ENCODE peak calls at places on chromosomes 3 and 15, in eight cellular contexts. Q, Z, E, K, F, L, T and R are unnamed samples.

GRCh38 chr15:74807302-74807701 is 5.3 kb upstream of the LMAN1L start:
- DNase-seq in K (no peak), T (no peak), Z (no peak), F (no peak), E (no peak), Q (no peak), L (no peak), R (no peak)

GRCh38 chr3:9226326-9226725 is 23.1 kb downstream of the SRGAP3 start:
- DNase-seq in K (no peak), T (no peak), F (no peak), E (no peak), L (no peak), Q (no peak), Z (no peak), R (no peak)

GRCh38 chr15:33561967-33562366 is 251.2 kb downstream of the RYR3 start:
- DNase-seq in K (no peak), Q (no peak), L (no peak), F (no peak), E (no peak), T (no peak), Z (no peak), R (no peak)

GRCh38 chr3:100662113-100662823 is 47.0 kb upstream of the TFG start:
- DNase-seq in T (no peak), K (no peak), Q (no peak), Z (no peak), L (no peak), F (no peak), E (no peak), R (no peak)

GRCh38 chr3:125123906-125124305 is 68.1 kb upstream of the HEG1 start:
- DNase-seq in T (no peak), Q (no peak), L (no peak), E (no peak), F (no peak), Z (no peak), K (no peak), R (no peak)

GRCh38 chr3:64691051-64691450 is 3.3 kb upstream of the ADAMTS9 start:
- DNase-seq in L (no peak), F (no peak), K (no peak), Q (no peak), T (no peak), E (no peak), Z (no peak), R (no peak)

GRCh38 chr3:5757213-5757804 is 569.8 kb downstream of the EDEM1 start:
- DNase-seq in L (peak), Q (no peak), Z (no peak), K (no peak), F (no peak), T (no peak), E (no peak), R (no peak)

GRCh38 chr15:46872591-46872990 is 844.7 kb upstream of the SEMA6D start:
- DNase-seq in T (no peak), F (no peak), Z (no peak), L (no peak), K (no peak), Q (no peak), E (no peak), R (no peak)

GRCh38 chr3:134642445-134643149 is 8.2 kb downstream of the KY start:
- DNase-seq in L (no peak), K (no peak), Q (no peak), Z (no peak), F (no peak), T (peak), E (no peak), R (no peak)

GRCh38 chr3:71285086-71285485 is 298.4 kb downstream of the FOXP1 start:
- DNase-seq in Q (no peak), Z (no peak), K (no peak), E (no peak), F (no peak), L (no peak), T (no peak), R (no peak)

GRCh38 chr3:71282976-71283375 is 300.6 kb downstream of the FOXP1 start:
- DNase-seq in T (no peak), L (no peak), K (no peak), Z (no peak), Q (no peak), E (no peak), F (no peak), R (no peak)

GRCh38 chr3:71276531-71276930 is 307.0 kb downstream of the FOXP1 start:
- DNase-seq in E (no peak), Q (no peak), K (no peak), F (no peak), T (no peak), Z (no peak), L (no peak), R (no peak)

GRCh38 chr3:71281173-71281738 is 302.3 kb downstream of the FOXP1 start:
- DNase-seq in Z (no peak), K (no peak), T (no peak), L (no peak), E (no peak), F (no peak), Q (no peak), R (no peak)
- TF ChIP-seq POLR2AphosphoS5 in Z (no peak), K (no peak), T (no peak), L (no peak), E (no peak), F (no peak), Q (no peak), R (no peak)

GRCh38 chr15:101611580-101612299 is 40.4 kb downstream of the TM2D3 start:
- DNase-seq in Q (no peak), T (no peak), Z (no peak), E (no peak), L (no peak), F (no peak), K (no peak), R (no peak)

GRCh38 chr15:101614761-101615160 is 37.4 kb downstream of the TM2D3 start:
- DNase-seq in K (no peak), T (no peak), L (no peak), F (no peak), E (no peak), Z (no peak), Q (no peak), R (no peak)

GRCh38 chr15:101612676-101613075 is 39.5 kb downstream of the TM2D3 start:
- DNase-seq in Z (no peak), T (no peak), E (no peak), Q (no peak), L (no peak), F (no peak), K (no peak), R (no peak)

GRCh38 chr15:101614001-101614585 is 38.1 kb downstream of the TM2D3 start:
- DNase-seq in F (no peak), L (no peak), E (no peak), Q (no peak), K (no peak), T (no peak), Z (no peak), R (no peak)

GRCh38 chr15:101613130-101614000 is 38.8 kb downstream of the TM2D3 start:
- DNase-seq in K (no peak), Z (peak), T (peak), F (peak), L (no peak), E (no peak), Q (peak), R (no peak)
- TF ChIP-seq POLR2A in K (no peak), Z (no peak), T (no peak), F (no peak), L (no peak), E (no peak), Q (no peak), R (no peak)

DNA sequence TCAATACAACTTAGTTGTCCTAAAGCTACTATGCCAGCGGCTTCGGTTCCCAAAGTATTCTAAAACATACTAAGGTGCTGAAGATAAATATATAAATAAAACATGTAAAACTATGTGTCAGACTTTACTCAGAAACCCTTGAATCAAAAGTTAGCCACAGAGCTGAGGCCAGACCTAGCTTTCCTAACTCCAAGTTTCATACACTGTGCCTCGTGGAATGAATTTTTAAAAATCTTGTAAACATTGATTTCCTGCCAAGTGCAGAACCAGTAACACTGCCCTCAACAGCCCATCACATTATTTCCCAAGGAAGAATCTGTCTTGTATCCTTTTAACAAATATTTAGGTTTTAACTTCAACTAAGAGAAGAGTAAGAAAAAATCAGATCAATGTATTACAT is 36.4 kb downstream of the TAMM41 start:
- DNase-seq in F (no peak), K (no peak), Z (no peak), E (no peak), T (no peak), Q (no peak), L (no peak), R (no peak)
- TF ChIP-seq POLR2AphosphoS5 in F (no peak), K (no peak), Z (no peak), E (no peak), T (peak), Q (no peak), L (no peak), R (no peak)

GRCh38 chr3:50320853-50321145 is 1.7 kb downstream of the HYAL2 start:
- DNase-seq in L (no peak), F (no peak), Z (no peak), K (no peak), T (no peak), Q (no peak), E (no peak), R (no peak)

GRCh38 chr3:50319181-50319871 is 3.2 kb downstream of the HYAL2 start:
- DNase-seq in Z (no peak), Q (no peak), T (no peak), F (no peak), K (no peak), L (no peak), E (no peak), R (no peak)

GRCh38 chr3:50318615-50319014 is 3.9 kb downstream of the HYAL2 start:
- DNase-seq in F (no peak), L (no peak), Q (no peak), E (no peak), T (no peak), Z (no peak), K (no peak), R (no peak)

GRCh38 chr3:50321146-50321843 is 1.2 kb downstream of the HYAL2 start:
- DNase-seq in E (peak), Q (peak), L (peak), K (peak), Z (peak), T (peak), F (peak), R (peak)

GRCh38 chr3:50319872-50320625 is 2.5 kb downstream of the HYAL2 start:
- DNase-seq in Z (no peak), E (no peak), F (no peak), L (no peak), Q (no peak), T (no peak), K (no peak), R (no peak)
- TF ChIP-seq POLR2A in Z (no peak), E (no peak), F (no peak), L (no peak), Q (no peak), T (no peak), K (no peak), R (no peak)

DNA sequence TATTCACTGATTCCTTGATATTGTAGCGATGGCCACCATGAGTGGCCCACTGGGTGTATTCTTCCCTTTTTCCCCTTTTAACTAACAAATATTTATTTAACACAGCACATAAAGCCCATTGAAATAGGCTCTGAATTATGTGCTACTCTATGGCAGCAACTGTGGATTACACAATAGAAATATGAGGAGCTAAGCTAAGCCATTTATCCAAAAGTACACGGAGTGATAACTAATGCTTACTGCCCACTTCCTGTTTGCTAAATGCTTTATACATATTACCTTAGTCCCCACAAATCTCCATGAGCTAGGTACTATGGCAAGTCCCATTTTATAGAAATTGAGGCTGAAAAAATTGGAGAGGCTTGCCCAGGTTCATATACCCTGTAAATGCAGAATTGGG is 17.9 kb downstream of the ILDR1 start:
- DNase-seq in K (no peak), Q (no peak), F (no peak), T (no peak), L (no peak), E (no peak), Z (no peak), R (no peak)
- TF ChIP-seq POLR2AphosphoS5 in K (no peak), Q (no peak), F (no peak), T (no peak), L (no peak), E (no peak), Z (no peak), R (no peak)

DNA sequence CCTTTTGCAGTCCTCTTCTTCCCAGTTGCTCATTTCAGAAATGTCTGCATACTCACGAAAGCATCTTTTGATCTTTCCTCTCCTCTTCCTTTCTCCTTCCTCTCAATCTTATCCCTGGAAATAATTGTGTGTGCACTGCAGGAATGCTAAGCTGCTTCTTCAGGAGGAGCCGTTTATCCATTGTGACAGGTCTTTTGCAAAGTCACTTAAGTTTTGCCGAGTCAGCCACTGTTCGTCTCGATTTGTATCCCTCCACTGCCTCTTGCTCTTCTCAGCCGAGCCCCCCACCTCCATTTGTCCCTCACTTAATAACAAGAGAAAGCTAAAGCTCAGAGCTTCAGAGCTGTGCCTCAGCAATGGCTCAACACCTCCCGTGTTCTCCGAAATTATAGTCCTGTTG is 597.6 kb downstream of the AGBL1 start:
- DNase-seq in E (no peak), T (no peak), K (no peak), Q (no peak), F (no peak), Z (no peak), L (no peak), R (no peak)
- TF ChIP-seq POLR2A in E (no peak), T (no peak), K (no peak), Q (no peak), F (no peak), Z (no peak), L (no peak), R (no peak)

DNA sequence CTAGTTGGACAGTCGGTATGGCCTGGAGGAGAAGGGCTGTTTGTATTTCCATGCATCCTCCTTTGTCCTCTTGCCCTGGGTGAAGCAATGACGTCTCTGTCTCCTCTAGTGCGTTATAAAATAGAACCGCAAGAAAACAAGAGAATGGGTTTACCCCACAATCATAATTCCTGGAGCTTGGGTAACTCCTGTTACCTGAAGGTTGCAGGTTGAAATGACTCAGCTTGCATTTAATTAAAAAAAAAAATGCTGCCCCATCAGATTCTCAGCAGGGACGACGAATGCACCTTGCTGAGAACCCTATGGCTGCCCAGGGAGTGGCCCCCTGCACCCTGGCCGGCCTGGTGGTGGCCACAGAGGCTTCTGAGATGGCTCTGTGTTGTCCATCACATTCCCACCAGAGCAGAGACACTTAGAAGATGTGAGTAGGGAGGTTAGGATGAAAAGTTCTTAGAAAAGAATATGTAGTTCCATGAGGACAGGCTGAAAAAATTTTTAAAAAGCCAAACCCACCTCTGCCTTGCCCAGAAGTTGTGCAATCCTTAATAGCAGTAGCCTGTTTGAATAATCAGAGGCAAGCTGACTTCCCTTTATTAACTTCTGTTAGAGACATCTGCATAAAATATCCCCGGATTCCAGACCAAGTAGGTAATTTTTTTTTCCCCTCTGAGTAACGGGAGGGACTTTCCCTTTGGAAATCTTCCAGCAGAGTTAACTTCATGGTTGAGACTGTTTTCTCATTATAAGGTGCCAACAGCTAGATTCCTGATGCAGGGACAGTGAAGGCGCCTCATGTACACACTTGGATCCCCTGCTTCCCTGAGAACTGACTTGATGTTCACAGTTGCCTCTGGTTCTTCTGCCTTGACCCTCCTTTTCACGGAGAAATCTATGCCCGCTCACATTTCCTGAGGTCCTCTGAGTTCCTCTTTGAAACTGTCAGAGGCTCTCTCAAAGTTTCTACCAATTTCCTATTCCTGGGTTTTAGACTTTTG is 227.9 kb upstream of the BHLHE40 start:
- DNase-seq in Q (no peak), Z (peak), T (no peak), K (no peak), F (no peak), E (no peak), L (no peak), R (no peak)
- TF ChIP-seq POLR2AphosphoS5 in Q (no peak), Z (no peak), T (peak), K (no peak), F (no peak), E (peak), L (peak), R (peak)

GRCh38 chr15:68431792-68432401 is at the start of gene ITGA11:
- DNase-seq in Q (peak), L (no peak), T (peak), E (no peak), K (no peak), Z (no peak), F (peak), R (peak)
- TF ChIP-seq POLR2A in Q (no peak), L (no peak), T (no peak), E (no peak), K (no peak), Z (no peak), F (no peak), R (no peak)

DNA sequence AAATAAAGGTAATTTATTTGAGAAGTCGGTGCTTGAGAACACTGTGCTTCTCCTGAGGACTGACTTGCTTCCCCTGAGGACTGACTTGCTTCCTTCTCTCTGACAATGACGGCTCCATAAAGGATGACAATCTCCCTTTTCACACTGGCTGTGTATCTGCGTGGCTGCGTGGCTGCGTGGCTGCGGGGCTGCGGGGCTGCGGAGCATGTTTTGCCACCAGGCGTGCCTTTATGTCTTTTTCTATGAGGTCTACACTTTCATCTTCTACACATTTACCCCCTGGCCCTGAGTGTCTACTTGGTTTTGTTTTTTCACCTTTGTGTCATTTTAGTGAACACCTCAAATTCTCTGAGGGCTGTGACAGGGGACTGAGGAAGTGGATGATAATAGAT is 89.9 kb downstream of the XXYLT1 start:
- DNase-seq in K (no peak), F (no peak), L (no peak), T (no peak), Q (no peak), Z (no peak), E (no peak), R (no peak)
- TF ChIP-seq POLR2AphosphoS5 in K (no peak), F (no peak), L (no peak), T (no peak), Q (no peak), Z (no peak), E (no peak), R (no peak)